ENCODE peak calls at places on chromosomes 5 and 9, in eight cellular contexts. T is AG10803, U is testis, X is fibroblast of the aortic adventitia, C is tibial nerve, J is GM23338, F is WTC11, V is kidney epithelial cell. A is an unnamed sample.
A peak's percentile ranks its signal among the peaks of the same experiment; 100 is the strongest.

GRCh38 chr5:64939772-64940510 is 171.2 kb downstream of the CWC27 start:
- DNase-seq in T (peak; percentile 3), U (no peak), X (peak; percentile 39), C (no peak), J (peak; percentile 59), F (peak; percentile 41), V (no peak), A (peak; percentile 4)

GRCh38 chr9:1429328-1429727 is 379.2 kb downstream of the DMRT2 start:
- DNase-seq in T (peak; percentile 8), U (peak; percentile 61), X (no peak), C (peak; percentile 7), J (peak; percentile 79), F (peak; percentile 58), V (peak; percentile 4), A (no peak)

GRCh38 chr5:15243301-15244020 is 256.5 kb upstream of the FBXL7 start:
- DNase-seq in T (peak; percentile 53), U (no peak), X (no peak), C (no peak), J (no peak), F (no peak), V (no peak), A (no peak)

GRCh38 chr9:133731876-133732321 is 6.3 kb downstream of the SARDH start:
- DNase-seq in T (peak; percentile 25), U (peak; percentile 80), X (peak; percentile 21), C (no peak), J (peak; percentile 83), F (peak; percentile 66), V (no peak), A (no peak)

GRCh38 chr9:78035369-78035993 is 3.9 kb upstream of the GNAQ start:
- DNase-seq in T (peak; percentile 84), U (peak; percentile 72), X (peak; percentile 93), C (peak; percentile 57), J (peak; percentile 86), F (no peak), V (peak; percentile 37), A (peak; percentile 51)

GRCh38 chr5:36713541-36713940 is 107.1 kb downstream of the SLC1A3 start:
- DNase-seq in T (no peak), U (no peak), X (no peak), C (no peak), J (no peak), F (no peak), V (no peak), A (no peak)

GRCh38 chr9:133103183-133103986 is 17.7 kb downstream of the RALGDS start:
- DNase-seq in T (peak; percentile 30), U (peak; percentile 71), X (no peak), C (peak; percentile 79), J (peak; percentile 60), F (peak; percentile 78), V (no peak), A (peak; percentile 80)

GRCh38 chr5:1919750-1920149 is 37.0 kb upstream of the IRX4 start:
- DNase-seq in T (no peak), U (no peak), X (no peak), C (no peak), J (no peak), F (no peak), V (no peak), A (no peak)

GRCh38 chr5:140041492-140042421 is 1.3 kb downstream of the NRG2 start:
- DNase-seq in T (peak; percentile 48), U (peak; percentile 79), X (peak; percentile 48), C (peak; percentile 49), J (peak; percentile 53), F (peak; percentile 39), V (no peak), A (peak; percentile 23)

GRCh38 chr5:57692582-57693487 is 210.2 kb upstream of the ACTBL2 start:
- DNase-seq in T (peak; percentile 93), U (peak; percentile 31), X (peak; percentile 94), C (peak; percentile 58), J (peak; percentile 56), F (peak; percentile 21), V (peak; percentile 89), A (peak; percentile 32)

GRCh38 chr5:60586307-60586901 is 113.6 kb downstream of the DEPDC1B start:
- DNase-seq in T (peak; percentile 20), U (no peak), X (peak; percentile 79), C (no peak), J (peak; percentile 33), F (no peak), V (no peak), A (no peak)

GRCh38 chr9:95750725-95751644 is 124.5 kb upstream of the ERCC6L2 start:
- DNase-seq in T (no peak), U (no peak), X (no peak), C (no peak), J (peak; percentile 62), F (no peak), V (no peak), A (no peak)

GRCh38 chr5:179256229-179257189 is 88.8 kb downstream of the ADAMTS2 start:
- DNase-seq in T (peak; percentile 50), U (peak; percentile 54), X (peak; percentile 39), C (no peak), J (no peak), F (peak; percentile 4), V (no peak), A (no peak)

GRCh38 chr9:109349431-109349846 is 28.6 kb upstream of the EPB41L4B start:
- DNase-seq in T (peak; percentile 95), U (no peak), X (peak; percentile 93), C (peak; percentile 14), J (no peak), F (no peak), V (peak; percentile 45), A (no peak)

GRCh38 chr9:111926421-111926875 is 29.8 kb downstream of the UGCG start:
- DNase-seq in T (peak; percentile 62), U (no peak), X (no peak), C (no peak), J (no peak), F (no peak), V (no peak), A (no peak)

GRCh38 chr9:78038620-78039300 is 7.1 kb upstream of the GNAQ start:
- DNase-seq in T (no peak), U (no peak), X (no peak), C (no peak), J (no peak), F (no peak), V (no peak), A (no peak)

GRCh38 chr5:171931163-171931562 is 75.3 kb downstream of the FBXW11 start:
- DNase-seq in T (no peak), U (no peak), X (no peak), C (no peak), J (no peak), F (no peak), V (no peak), A (no peak)

GRCh38 chr9:13646500-13646899 is 367.0 kb upstream of the MPDZ start:
- DNase-seq in T (no peak), U (no peak), X (no peak), C (no peak), J (no peak), F (no peak), V (no peak), A (no peak)

GRCh38 chr9:13651526-13651925 is 372.0 kb upstream of the MPDZ start:
- DNase-seq in T (no peak), U (no peak), X (no peak), C (no peak), J (no peak), F (no peak), V (no peak), A (no peak)

GRCh38 chr9:13651969-13652663 is 372.6 kb upstream of the MPDZ start:
- DNase-seq in T (no peak), U (no peak), X (peak; percentile 32), C (no peak), J (no peak), F (no peak), V (no peak), A (no peak)

GRCh38 chr9:13648068-13648467 is 368.6 kb upstream of the MPDZ start:
- DNase-seq in T (no peak), U (no peak), X (no peak), C (no peak), J (no peak), F (no peak), V (no peak), A (no peak)

DNA sequence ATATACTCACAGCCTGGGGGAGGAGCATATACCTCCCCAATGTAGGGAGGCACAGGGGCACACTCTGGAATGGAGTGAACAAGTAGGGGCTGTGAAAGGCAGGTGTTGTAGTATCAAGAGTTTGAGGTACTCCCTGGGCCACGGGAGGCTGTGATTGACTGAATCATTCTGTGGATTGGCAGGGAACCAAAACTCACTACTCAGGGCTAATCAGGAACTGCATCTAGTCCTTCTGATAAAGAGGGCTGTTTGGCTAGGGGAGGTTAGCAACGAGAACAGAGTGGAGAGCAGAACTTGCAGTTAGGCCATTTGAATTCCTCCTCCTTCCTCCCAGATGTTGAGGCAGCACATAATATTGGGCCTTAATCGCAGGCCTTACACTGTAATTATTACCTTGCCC is 369.2 kb upstream of the MPDZ start:
- DNase-seq in T (no peak), U (no peak), X (no peak), C (no peak), J (no peak), F (no peak), V (no peak), A (no peak)
- TF ChIP-seq CTCF in T (no peak), U (no peak), X (no peak), C (no peak), J (no peak), F (no peak), V (no peak), A (no peak)

GRCh38 chr5:68762201-68762600 is 331.6 kb upstream of the SLC30A5 start:
- DNase-seq in T (no peak), U (no peak), X (no peak), C (no peak), J (no peak), F (no peak), V (no peak), A (no peak)
- TF ChIP-seq CTCF in T (no peak), U (no peak), X (no peak), C (no peak), J (no peak), F (no peak), V (no peak), A (no peak)

GRCh38 chr5:72925336-72926010 is 30.4 kb upstream of the FCHO2 start:
- DNase-seq in T (no peak), U (no peak), X (no peak), C (no peak), J (no peak), F (no peak), V (no peak), A (no peak)
- TF ChIP-seq CTCF in T (no peak), U (no peak), X (no peak), C (no peak), J (no peak), F (no peak), V (no peak), A (no peak)

GRCh38 chr9:122348791-122349190 is 22.0 kb upstream of the PTGS1 start:
- DNase-seq in T (no peak), U (no peak), X (no peak), C (no peak), J (no peak), F (no peak), V (no peak), A (no peak)

GRCh38 chr9:122347348-122348287 is 23.2 kb upstream of the PTGS1 start:
- DNase-seq in T (peak; percentile 33), U (no peak), X (peak; percentile 48), C (no peak), J (peak; percentile 66), F (no peak), V (no peak), A (no peak)

GRCh38 chr9:122350577-122351355 is 20.1 kb upstream of the PTGS1 start:
- DNase-seq in T (peak; percentile 62), U (peak; percentile 82), X (peak; percentile 74), C (peak; percentile 78), J (peak; percentile 83), F (peak; percentile 90), V (no peak), A (peak; percentile 85)

GRCh38 chr9:122348288-122348777 is 22.5 kb upstream of the PTGS1 start:
- DNase-seq in T (no peak), U (no peak), X (no peak), C (no peak), J (peak; percentile 33), F (no peak), V (no peak), A (no peak)

GRCh38 chr9:122349201-122349600 is 21.6 kb upstream of the PTGS1 start:
- DNase-seq in T (no peak), U (no peak), X (no peak), C (no peak), J (no peak), F (no peak), V (no peak), A (no peak)
- TF ChIP-seq CTCF in T (no peak), U (no peak), X (no peak), C (no peak), J (no peak), F (no peak), V (no peak), A (no peak)

A was measured in neural crest cell.